ENCODE peak calls at places on chromosomes 5 and 9, in six cellular contexts. W, R, D, E, L and T are unnamed samples.

GRCh38 chr5:104513194-104513602 is 950.6 kb upstream of the NUDT12 start:
- DNase-seq in D (peak), W (no peak), L (peak), E (no peak), R (peak), T (no peak)

GRCh38 chr9:100459963-100460362 is 13.0 kb upstream of the TMEFF1 start:
- DNase-seq in W (no peak), E (no peak), L (no peak), R (no peak), D (no peak), T (no peak)

GRCh38 chr5:173430394-173430793 is 102.2 kb upstream of the STC2 start:
- DNase-seq in R (no peak), E (no peak), W (no peak), L (no peak), D (no peak), T (no peak)

GRCh38 chr5:179339081-179339480 is 6.2 kb downstream of the ADAMTS2 start:
- DNase-seq in E (no peak), R (no peak), W (no peak), D (no peak), L (no peak), T (no peak)

GRCh38 chr5:151060742-151061141 is 20.1 kb downstream of the TNIP1 start:
- DNase-seq in D (no peak), R (no peak), W (no peak), L (no peak), E (no peak), T (no peak)

GRCh38 chr9:109329274-109330258 is 8.7 kb upstream of the EPB41L4B start:
- DNase-seq in D (peak), W (no peak), R (peak), E (peak), L (no peak), T (no peak)

GRCh38 chr9:131587906-131588305 is 42.6 kb downstream of the PRRT1B start:
- DNase-seq in L (no peak), D (no peak), E (no peak), R (no peak), W (no peak), T (no peak)

GRCh38 chr5:135246923-135247795 is 151.9 kb downstream of the MACROH2A1 start:
- DNase-seq in D (peak), W (no peak), L (peak), R (peak), E (peak), T (no peak)

GRCh38 chr5:386432-387341 is 56.3 kb upstream of the EXOC3 start:
- DNase-seq in W (no peak), D (no peak), L (peak), R (peak), E (no peak), T (no peak)

GRCh38 chr5:174329738-174330137 is 284.2 kb downstream of the NSG2 start:
- DNase-seq in W (no peak), E (no peak), L (no peak), R (peak), D (no peak), T (no peak)

DNA sequence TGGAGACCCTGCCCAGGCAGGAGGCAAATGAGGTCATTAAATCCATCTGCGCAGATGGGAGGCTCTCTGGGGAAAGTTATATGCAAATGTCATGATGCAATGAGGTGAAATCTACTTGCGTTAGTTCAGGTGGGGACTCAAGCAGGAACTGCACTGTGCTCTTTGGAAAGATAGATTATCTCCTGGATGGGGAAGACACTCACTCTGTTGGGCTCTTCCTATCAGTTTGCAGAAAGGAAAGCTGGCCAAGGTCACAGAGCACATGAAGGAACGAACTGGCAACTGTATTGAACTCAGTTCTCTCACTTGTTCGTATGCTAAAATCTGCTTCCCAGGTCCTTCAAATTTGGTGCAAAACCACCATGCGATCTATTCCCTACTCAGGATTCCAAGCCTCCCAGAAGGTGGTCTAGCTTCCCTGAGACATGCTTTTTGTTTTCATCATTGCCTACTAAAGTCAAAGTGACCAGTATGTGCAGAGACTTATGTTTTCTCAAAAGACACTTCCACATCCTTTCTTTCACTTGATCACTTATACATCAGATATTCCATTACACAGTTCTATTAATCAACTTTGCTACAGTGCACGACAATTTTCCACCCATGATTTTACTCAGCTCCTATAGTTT is 241.9 kb downstream of the PAPPA start:
- DNase-seq in L (no peak), D (peak), E (no peak), R (no peak), W (no peak), T (no peak)
- H3K23ac ChIP-seq in L (no peak), D (no peak), E (no peak), R (no peak), W (no peak), T (no peak)

GRCh38 chr5:24783596-24783995 is 138.8 kb upstream of the CDH10 start:
- DNase-seq in L (no peak), E (no peak), R (no peak), W (no peak), D (no peak), T (no peak)
- H2BK15ac ChIP-seq in L (no peak), E (no peak), R (no peak), W (no peak), D (no peak), T (no peak)

DNA sequence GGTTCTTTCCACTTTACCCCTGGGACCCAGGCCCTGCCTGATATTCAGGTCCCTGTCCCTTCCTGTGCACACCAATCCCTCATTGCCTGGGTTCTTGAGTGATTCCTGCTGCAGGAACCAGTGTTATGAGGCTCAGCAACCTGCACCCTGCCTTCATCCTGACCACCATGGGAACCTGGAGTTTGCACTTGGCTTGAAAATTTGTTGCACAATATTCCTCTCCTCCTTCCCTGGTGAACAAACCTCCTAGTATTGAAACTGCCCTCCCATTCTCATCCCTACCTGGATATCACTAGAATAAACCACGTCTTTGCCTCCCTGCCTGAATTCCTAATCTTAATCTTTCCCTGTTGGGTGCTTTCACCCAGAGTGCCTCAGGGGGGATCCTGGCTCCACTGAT is 52.1 kb upstream of the AFAP1L1 start:
- DNase-seq in L (no peak), W (no peak), E (no peak), R (no peak), D (no peak), T (no peak)
- H3K23ac ChIP-seq in L (no peak), W (no peak), E (no peak), R (no peak), D (no peak), T (no peak)

GRCh38 chr5:7435503-7435902 is 39.6 kb downstream of the ADCY2 start:
- DNase-seq in E (no peak), D (no peak), R (no peak), L (no peak), W (no peak), T (no peak)

GRCh38 chr5:7437836-7438235 is 41.9 kb downstream of the ADCY2 start:
- DNase-seq in L (no peak), E (no peak), R (no peak), W (no peak), D (no peak), T (no peak)

GRCh38 chr5:7434937-7435336 is 39.0 kb downstream of the ADCY2 start:
- DNase-seq in D (no peak), R (no peak), E (no peak), L (no peak), W (no peak), T (no peak)

GRCh38 chr5:7436521-7436920 is 40.6 kb downstream of the ADCY2 start:
- DNase-seq in E (no peak), D (no peak), L (no peak), W (no peak), R (no peak), T (no peak)
- H2BK15ac ChIP-seq in E (no peak), D (no peak), L (no peak), W (no peak), R (no peak), T (no peak)

DNA sequence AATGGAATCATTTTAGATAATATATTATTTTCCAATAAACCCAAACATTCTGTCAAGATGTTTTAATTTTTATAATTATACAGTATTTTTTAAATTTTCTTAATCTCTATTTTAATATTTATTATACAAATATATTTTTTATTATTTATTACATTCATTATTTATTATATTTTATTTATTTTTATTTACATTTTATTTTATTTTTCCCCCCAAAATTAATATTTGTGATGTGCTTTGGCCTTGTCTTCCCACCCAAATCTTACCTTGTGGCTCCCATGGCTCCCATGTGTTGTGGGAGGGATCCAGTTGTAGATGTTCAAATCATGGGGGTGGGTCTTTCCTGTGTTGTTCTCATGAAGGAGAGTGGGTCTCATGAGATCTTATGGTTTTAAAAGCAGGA is 382.1 kb downstream of the TLE4 start:
- DNase-seq in E (no peak), W (no peak), D (no peak), R (no peak), L (no peak), T (no peak)
- H3K23ac ChIP-seq in E (no peak), W (no peak), D (no peak), R (no peak), L (no peak), T (no peak)

GRCh38 chr5:59992206-59992605 is 98.7 kb upstream of the PDE4D start:
- DNase-seq in E (no peak), R (no peak), D (no peak), W (no peak), L (peak), T (no peak)

GRCh38 chr5:59988396-59988795 is 94.9 kb upstream of the PDE4D start:
- DNase-seq in E (no peak), W (no peak), R (no peak), D (no peak), L (no peak), T (no peak)
- H2BK15ac ChIP-seq in E (no peak), W (no peak), R (no peak), D (no peak), L (no peak), T (no peak)